ENCODE peak calls at places on chromosomes 5 and 9, in nine cellular contexts. I, H, C, G, K, P, X, V and O are unnamed samples.

GRCh38 chr5:3167473-3167872 is 416.0 kb upstream of the IRX2 start:
- DNase-seq in I (no peak), V (no peak), K (no peak), G (no peak), C (no peak), P (no peak), X (no peak), H (no peak), O (no peak)

GRCh38 chr5:109645591-109646236 is 44.0 kb upstream of the MAN2A1 start:
- DNase-seq in V (peak), H (peak), I (peak), X (no peak), C (peak), P (peak), K (no peak), G (no peak), O (no peak)

GRCh38 chr9:18595597-18595996 is 121.6 kb downstream of the ADAMTSL1 start:
- DNase-seq in C (no peak), I (no peak), G (no peak), H (no peak), K (no peak), P (no peak), X (no peak), V (no peak), O (no peak)

GRCh38 chr9:9498147-9498546 is 1114.7 kb downstream of the PTPRD start:
- DNase-seq in G (no peak), H (no peak), C (no peak), P (no peak), V (no peak), I (no peak), X (no peak), K (no peak), O (no peak)

GRCh38 chr5:10607023-10607665 is 43.3 kb downstream of the ANKRD33B start:
- DNase-seq in P (no peak), C (peak), G (peak), I (peak), X (no peak), V (peak), H (peak), K (peak), O (peak)

GRCh38 chr9:85897853-85898252 is 43.1 kb upstream of the NAA35 start:
- DNase-seq in I (no peak), K (no peak), H (no peak), P (no peak), V (no peak), C (no peak), X (no peak), G (no peak), O (no peak)

GRCh38 chr9:134839441-134840125 is 41.0 kb upstream of the FCN2 start:
- DNase-seq in P (no peak), G (no peak), I (peak), X (no peak), H (peak), V (peak), C (peak), K (no peak), O (no peak)

GRCh38 chr5:69450116-69450515 is 35.2 kb downstream of the MARVELD2 start:
- DNase-seq in K (peak), G (peak), X (peak), H (no peak), P (no peak), C (no peak), V (no peak), I (no peak), O (no peak)

GRCh38 chr5:175246242-175246891 is 197.6 kb downstream of the DRD1 start:
- DNase-seq in K (peak), G (no peak), X (peak), V (peak), C (no peak), H (no peak), I (no peak), P (no peak), O (no peak)

GRCh38 chr5:101045689-101046088 is 142.6 kb upstream of the ST8SIA4 start:
- DNase-seq in G (peak), X (no peak), C (no peak), V (no peak), I (no peak), H (no peak), P (no peak), K (peak), O (peak)

GRCh38 chr5:31291323-31291854 is 97.9 kb downstream of the CDH6 start:
- DNase-seq in K (no peak), P (no peak), V (peak), C (peak), G (no peak), X (no peak), H (peak), I (peak), O (no peak)

GRCh38 chr5:142014911-142015584 is 2.2 kb upstream of the GNPDA1 start:
- DNase-seq in K (peak), V (peak), I (no peak), C (peak), P (no peak), G (peak), X (peak), H (peak), O (peak)

DNA sequence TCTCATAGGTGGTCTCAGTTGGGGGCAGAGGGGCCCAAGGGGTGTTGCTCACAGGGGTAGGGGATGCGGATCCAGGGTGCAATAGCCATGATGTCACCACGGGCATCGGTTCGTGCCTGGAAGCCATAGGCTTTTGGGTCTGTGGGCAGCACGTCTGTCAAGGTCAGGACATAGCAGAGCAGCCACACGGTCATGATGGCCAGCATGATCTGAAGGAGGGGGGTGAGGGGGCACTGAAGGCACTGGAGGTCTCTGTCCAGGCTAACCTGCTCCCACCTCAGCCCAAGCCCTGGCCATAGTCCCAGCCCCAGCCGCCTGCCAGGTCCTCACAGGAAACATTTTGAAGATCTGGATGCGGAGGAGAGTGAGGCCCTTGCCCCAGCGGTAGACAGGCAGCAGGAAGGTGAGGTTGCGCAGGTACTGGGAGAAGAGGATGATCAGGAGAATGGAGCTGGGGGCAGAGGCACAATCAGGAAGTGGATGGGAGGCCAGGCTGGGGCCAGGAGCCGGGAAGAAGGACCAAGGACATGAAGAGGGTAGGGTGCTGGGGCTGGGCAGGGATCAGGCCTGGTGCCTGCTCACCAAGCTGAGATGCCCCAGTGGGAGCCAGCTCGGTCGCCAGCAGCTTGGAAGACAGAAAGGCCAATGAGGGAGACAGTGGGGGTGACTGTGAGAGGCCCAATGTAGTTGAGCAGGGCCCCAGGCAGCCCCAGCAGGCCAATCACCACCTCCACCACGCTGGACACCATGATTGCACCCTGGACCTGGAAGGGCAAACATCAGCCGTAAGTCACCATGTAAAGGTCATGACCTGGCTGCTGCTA is 3.3 kb downstream of the SLC23A1 start:
- DNase-seq in X (no peak), C (no peak), H (no peak), P (no peak), K (no peak), I (no peak), G (no peak), V (no peak), O (no peak)
- H3K4me2 ChIP-seq in X (no peak), C (no peak), H (no peak), P (no peak), K (no peak), I (no peak), G (no peak), V (no peak), O (no peak)

DNA sequence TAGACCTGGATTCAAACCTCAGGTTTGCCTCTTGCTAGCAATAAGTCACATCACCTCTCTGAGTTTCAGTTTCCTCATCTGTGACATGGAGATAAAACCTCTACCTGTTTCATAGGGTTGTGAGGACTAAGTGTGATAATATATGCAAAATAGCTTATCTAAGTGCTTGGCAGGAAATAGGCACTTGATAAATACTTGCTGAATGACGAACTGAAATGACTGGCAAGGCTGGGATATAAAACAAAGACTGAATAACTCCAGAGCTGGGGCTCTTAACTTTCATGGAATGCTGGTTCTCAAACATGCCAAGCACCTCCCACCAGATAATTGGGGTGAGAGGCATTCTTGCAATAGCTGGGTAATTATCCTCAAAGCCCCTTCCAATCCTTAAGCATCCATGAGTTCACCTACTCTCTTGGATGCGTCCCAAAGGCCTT is 87.6 kb downstream of the ADRB2 start:
- DNase-seq in P (peak), X (peak), I (no peak), K (peak), C (peak), H (peak), G (peak), V (no peak), O (no peak)
- H2AFZ ChIP-seq in P (no peak), X (peak), I (no peak), K (no peak), C (no peak), H (no peak), G (peak), V (no peak), O (no peak)

GRCh38 chr5:139839416-139839815 is 43.8 kb downstream of the PSD2 start:
- DNase-seq in P (no peak), C (no peak), K (no peak), V (no peak), I (no peak), G (no peak), X (no peak), H (no peak), O (no peak)

GRCh38 chr5:139842321-139842720 is 46.7 kb downstream of the PSD2 start:
- DNase-seq in C (no peak), P (no peak), X (no peak), H (no peak), G (no peak), K (no peak), I (no peak), V (no peak), O (no peak)

GRCh38 chr5:139843991-139844390 is 48.4 kb downstream of the PSD2 start:
- DNase-seq in P (no peak), X (no peak), I (no peak), H (no peak), G (no peak), V (no peak), K (no peak), C (no peak), O (no peak)

GRCh38 chr5:139839918-139840317 is 44.3 kb downstream of the PSD2 start:
- DNase-seq in C (no peak), H (no peak), V (no peak), K (no peak), G (no peak), I (no peak), P (no peak), X (no peak), O (no peak)

GRCh38 chr5:139841549-139841948 is 45.9 kb downstream of the PSD2 start:
- DNase-seq in C (no peak), G (no peak), K (no peak), P (no peak), V (no peak), X (no peak), I (no peak), H (no peak), O (no peak)
- H3K4me2 ChIP-seq in C (no peak), G (no peak), K (no peak), P (no peak), V (no peak), X (no peak), I (no peak), H (no peak), O (no peak)

GRCh38 chr5:150082889-150083288 is 3.5 kb downstream of the CSF1R start:
- DNase-seq in V (no peak), K (no peak), X (no peak), H (no peak), I (no peak), G (no peak), C (no peak), P (no peak), O (no peak)

GRCh38 chr5:150079655-150080461 is 6.5 kb downstream of the CSF1R start:
- DNase-seq in P (no peak), V (no peak), C (no peak), G (no peak), I (peak), H (no peak), K (no peak), X (no peak), O (no peak)

GRCh38 chr5:150080696-150081435 is 5.5 kb downstream of the CSF1R start:
- DNase-seq in I (no peak), X (no peak), K (no peak), C (no peak), P (no peak), V (no peak), H (no peak), G (no peak), O (no peak)

GRCh38 chr5:150081541-150082283 is 4.6 kb downstream of the CSF1R start:
- DNase-seq in H (peak), X (no peak), G (peak), V (no peak), K (peak), I (no peak), C (peak), P (no peak), O (peak)

DNA sequence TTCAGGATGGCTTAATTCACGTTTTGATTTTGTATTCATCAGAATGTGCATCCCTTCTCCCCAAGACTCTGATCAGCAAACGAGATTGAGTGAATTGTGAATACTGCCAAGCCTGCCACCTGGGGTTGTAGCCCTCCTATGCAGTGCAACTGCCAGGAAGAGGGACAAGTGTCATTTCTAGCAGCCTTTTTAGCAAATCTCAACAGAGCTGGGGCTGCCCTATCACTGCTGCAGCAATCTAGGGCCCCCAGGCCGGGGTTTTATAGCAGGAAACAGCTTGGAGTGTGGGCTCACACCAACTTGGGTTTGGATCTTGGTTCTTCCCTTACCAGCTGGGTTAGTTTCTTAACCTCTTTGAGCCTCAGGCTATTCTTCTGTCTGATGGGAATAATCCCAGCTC is 4.0 kb downstream of the CSF1R start:
- DNase-seq in G (no peak), V (no peak), P (no peak), C (no peak), H (no peak), K (no peak), X (no peak), I (no peak), O (no peak)
- H2AFZ ChIP-seq in G (no peak), V (no peak), P (peak), C (peak), H (peak), K (no peak), X (no peak), I (no peak), O (no peak)

DNA sequence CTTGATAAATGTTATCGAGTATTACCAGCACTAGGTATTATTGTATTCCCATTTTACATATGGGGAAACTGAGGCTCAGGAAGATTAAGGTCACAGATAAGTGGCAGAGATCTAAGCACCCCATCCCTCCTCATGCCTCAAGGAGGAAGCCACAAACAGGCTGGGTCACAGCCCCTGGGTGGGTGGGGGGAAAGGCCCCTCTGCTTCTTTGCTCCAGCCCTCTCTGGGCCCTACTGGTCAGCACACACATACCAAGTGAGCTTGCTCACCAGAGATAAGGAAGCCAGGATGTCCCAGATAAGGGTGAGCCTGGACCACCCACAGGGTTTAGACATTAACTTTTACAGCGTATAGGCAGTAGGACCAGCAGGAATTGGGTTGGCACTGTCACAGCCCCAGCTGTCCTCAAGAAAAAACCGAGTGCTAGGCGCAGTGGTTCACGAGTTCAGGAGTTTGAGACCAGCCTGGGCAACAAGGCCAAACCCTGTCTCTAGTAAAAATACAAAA is 45.3 kb downstream of the STK10 start:
- DNase-seq in K (no peak), P (no peak), C (no peak), H (no peak), X (no peak), G (peak), I (no peak), V (peak), O (no peak)
- H3K4me2 ChIP-seq in K (no peak), P (no peak), C (no peak), H (no peak), X (no peak), G (no peak), I (no peak), V (peak), O (no peak)

DNA sequence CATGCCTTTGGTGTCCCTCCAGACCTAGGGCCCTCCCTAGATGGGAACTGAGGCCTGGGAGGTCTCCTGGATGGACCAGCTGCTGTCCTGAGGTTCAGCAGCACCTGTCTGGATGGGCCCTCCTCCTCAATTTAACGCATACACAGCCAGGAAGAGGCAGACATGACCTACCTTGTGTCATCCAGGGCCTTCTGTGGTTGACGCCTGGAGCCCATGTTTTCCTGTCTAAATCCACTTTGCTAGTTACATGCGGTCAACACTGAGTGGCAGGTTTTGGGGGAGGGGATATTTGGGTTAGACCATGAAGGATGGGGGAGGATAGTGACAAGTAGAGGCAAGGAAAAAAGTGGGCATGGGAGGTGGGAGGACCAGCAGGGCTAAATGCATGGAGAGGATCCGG is 3.1 kb upstream of the STC2 start:
- DNase-seq in V (no peak), I (no peak), H (no peak), K (no peak), P (no peak), C (no peak), G (no peak), X (no peak), O (no peak)
- H2AFZ ChIP-seq in V (peak), I (no peak), H (no peak), K (no peak), P (no peak), C (no peak), G (no peak), X (no peak), O (peak)

GRCh38 chr9:16563446-16563845 is 307.0 kb downstream of the BNC2 start:
- DNase-seq in C (no peak), P (no peak), I (no peak), G (no peak), H (no peak), K (no peak), X (no peak), V (no peak), O (no peak)
- H3K4me2 ChIP-seq in C (no peak), P (no peak), I (no peak), G (no peak), H (no peak), K (no peak), X (no peak), V (no peak), O (no peak)

DNA sequence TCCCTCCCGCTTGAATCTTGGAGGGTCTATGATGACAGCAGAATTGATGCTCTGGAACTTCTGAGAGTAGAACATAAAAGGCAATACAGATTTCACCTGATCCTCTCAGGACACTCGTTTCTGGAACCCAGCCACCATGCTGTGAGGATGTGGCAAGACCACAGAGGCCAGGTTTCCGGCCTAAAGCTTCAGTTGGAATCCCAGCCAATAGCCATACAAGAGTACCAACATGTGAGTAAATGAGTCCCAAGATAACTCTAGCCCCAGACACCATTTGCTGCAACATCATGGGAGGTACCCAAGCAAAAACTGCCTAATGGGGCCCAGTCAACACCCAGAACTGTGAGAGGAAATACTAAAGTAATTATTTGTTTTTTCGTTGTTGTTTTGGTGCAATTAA is 65.7 kb upstream of the MARCHF11 start:
- DNase-seq in I (no peak), P (no peak), C (no peak), H (no peak), G (no peak), K (no peak), X (no peak), V (no peak), O (no peak)
- H2AFZ ChIP-seq in I (no peak), P (no peak), C (no peak), H (no peak), G (no peak), K (no peak), X (no peak), V (no peak), O (no peak)

DNA sequence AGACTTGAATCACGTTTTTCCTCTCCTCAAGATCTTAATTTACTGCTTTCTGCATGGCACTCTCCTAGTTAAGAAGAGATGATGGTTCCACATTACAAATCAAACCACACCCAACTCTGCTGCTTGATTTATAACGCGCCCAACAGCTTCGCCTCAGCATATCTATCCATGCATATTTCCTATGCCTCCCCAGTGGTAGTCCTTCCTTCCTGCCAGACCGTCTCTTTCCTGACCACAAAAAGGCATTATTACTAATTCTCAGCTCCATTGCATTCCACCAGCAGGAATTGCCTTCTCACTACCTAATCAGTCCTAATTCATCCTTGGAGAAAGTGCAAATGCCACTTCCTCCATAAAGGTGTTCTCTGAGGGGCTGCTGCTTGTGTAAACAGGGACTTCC is 95.0 kb upstream of the CAST start:
- DNase-seq in G (peak), V (no peak), C (no peak), I (no peak), H (no peak), K (peak), X (peak), P (no peak), O (no peak)
- H3K4me2 ChIP-seq in G (peak), V (no peak), C (no peak), I (no peak), H (no peak), K (peak), X (peak), P (no peak), O (peak)

GRCh38 chr9:36034234-36034633 is 2.5 kb upstream of the RECK start:
- DNase-seq in K (no peak), G (no peak), C (no peak), I (no peak), V (no peak), X (no peak), H (no peak), P (no peak), O (no peak)

GRCh38 chr9:36036780-36037579 is at the start of gene RECK:
- DNase-seq in H (peak), C (peak), I (peak), P (peak), K (peak), G (peak), V (peak), X (peak), O (peak)

GRCh38 chr9:36033788-36034187 is 2.9 kb upstream of the RECK start:
- DNase-seq in G (no peak), I (no peak), V (no peak), C (no peak), K (no peak), H (no peak), P (no peak), X (no peak), O (no peak)

GRCh38 chr9:36036253-36036779 is 397 bp upstream of the RECK start:
- DNase-seq in K (no peak), P (no peak), V (no peak), C (no peak), G (no peak), H (no peak), X (no peak), I (no peak), O (no peak)

GRCh38 chr9:36034911-36035490 is 1.7 kb upstream of the RECK start:
- DNase-seq in V (no peak), I (no peak), P (no peak), C (no peak), X (no peak), K (no peak), H (no peak), G (no peak), O (no peak)
- H2AFZ ChIP-seq in V (no peak), I (no peak), P (no peak), C (no peak), X (no peak), K (no peak), H (no peak), G (no peak), O (no peak)